ENCODE peak calls at places on chromosomes 5 and 9, in five cellular contexts. F, Z, B, M and K are unnamed samples.

GRCh38 chr9:36597412-36598178 is 24.9 kb downstream of the MELK start:
- DNase-seq in Z (peak), B (no peak), F (no peak), M (peak), K (no peak)

GRCh38 chr5:132825824-132826391 is 4.5 kb downstream of the SHROOM1 start:
- DNase-seq in B (no peak), M (no peak), Z (no peak), F (no peak), K (no peak)

GRCh38 chr9:4138180-4138579 is 161.7 kb downstream of the GLIS3 start:
- DNase-seq in M (no peak), B (no peak), Z (no peak), F (no peak), K (no peak)

GRCh38 chr9:77435688-77436087 is 212.4 kb downstream of the GNA14 start:
- DNase-seq in F (no peak), Z (peak), M (peak), B (no peak), K (no peak)

GRCh38 chr5:132679717-132680380 is 6.1 kb downstream of the IL4 start:
- DNase-seq in F (no peak), B (no peak), M (no peak), Z (peak), K (no peak)

GRCh38 chr5:17169507-17169906 is 47.9 kb upstream of the BASP1 start:
- DNase-seq in B (no peak), M (peak), Z (peak), F (no peak), K (no peak)

GRCh38 chr5:33936004-33936380 is 194 bp upstream of the RXFP3 start:
- DNase-seq in Z (peak), M (peak), B (no peak), F (peak), K (peak)

GRCh38 chr9:83355024-83355444 is 183.2 kb downstream of the FRMD3 start:
- DNase-seq in F (no peak), B (no peak), Z (peak), M (peak), K (no peak)

GRCh38 chr5:82641362-82641988 is 363.3 kb upstream of the RPS23 start:
- DNase-seq in F (no peak), Z (peak), B (peak), M (peak), K (peak)

GRCh38 chr5:61586096-61587084 is 254.3 kb downstream of the ZSWIM6 start:
- DNase-seq in B (no peak), Z (no peak), M (no peak), F (no peak), K (no peak)

GRCh38 chr9:80175286-80175906 is 603.6 kb downstream of the TLE4 start:
- DNase-seq in F (no peak), Z (peak), M (peak), B (no peak), K (peak)

GRCh38 chr5:44638286-44638869 is 170.4 kb upstream of the MRPS30 start:
- DNase-seq in B (no peak), F (no peak), Z (no peak), M (no peak), K (no peak)

GRCh38 chr5:177086918-177087706 is 397 bp downstream of the FGFR4 start:
- DNase-seq in M (peak), F (no peak), Z (no peak), B (peak), K (peak)

GRCh38 chr5:10536931-10537579 is 26.8 kb upstream of the ANKRD33B start:
- DNase-seq in F (no peak), M (no peak), B (no peak), Z (no peak), K (no peak)

GRCh38 chr5:114634517-114634916 is 272.6 kb downstream of the KCNN2 start:
- DNase-seq in Z (no peak), M (no peak), F (no peak), B (no peak), K (no peak)

GRCh38 chr9:106860731-106861584 is 2.0 kb upstream of the ZNF462 start:
- DNase-seq in B (peak), F (no peak), Z (peak), M (peak), K (peak)

GRCh38 chr9:96453625-96454024 is 3.7 kb downstream of the HABP4 start:
- DNase-seq in F (no peak), M (peak), Z (peak), B (no peak), K (no peak)

GRCh38 chr9:82105729-82106128 is 117.2 kb downstream of the SPATA31D1 start:
- DNase-seq in F (no peak), B (no peak), M (no peak), Z (no peak), K (no peak)

GRCh38 chr9:82104252-82104651 is 115.7 kb downstream of the SPATA31D1 start:
- DNase-seq in M (no peak), Z (no peak), B (no peak), F (no peak), K (no peak)

GRCh38 chr9:82106536-82106935 is 118.0 kb downstream of the SPATA31D1 start:
- DNase-seq in B (no peak), Z (no peak), F (no peak), M (no peak), K (no peak)

GRCh38 chr9:82101475-82101874 is 112.9 kb downstream of the SPATA31D1 start:
- DNase-seq in B (no peak), M (no peak), Z (peak), F (no peak), K (no peak)
- TF ChIP-seq CTCF in B (no peak), M (no peak), Z (peak), F (no peak), K (no peak)

GRCh38 chr9:20685769-20686168 is 1.7 kb downstream of the FOCAD start:
- DNase-seq in M (no peak), F (no peak), B (no peak), Z (no peak), K (no peak)

GRCh38 chr9:20684865-20685696 is 1.0 kb downstream of the FOCAD start:
- DNase-seq in B (no peak), Z (peak), F (no peak), M (peak), K (no peak)

GRCh38 chr9:20681467-20681866 is 2.6 kb upstream of the FOCAD start:
- DNase-seq in M (no peak), F (no peak), B (no peak), Z (no peak), K (no peak)

GRCh38 chr9:20683351-20684034 is 566 bp upstream of the FOCAD start:
- DNase-seq in F (no peak), M (peak), Z (peak), B (peak), K (no peak)

GRCh38 chr9:20684035-20684864 is at the start of gene FOCAD:
- DNase-seq in M (peak), B (peak), F (peak), Z (peak), K (peak)
- TF ChIP-seq CTCF in M (no peak), B (no peak), F (no peak), Z (no peak), K (no peak)

GRCh38 chr9:125977223-125977622 is 230.1 kb downstream of the PBX3 start:
- DNase-seq in Z (peak), M (no peak), B (no peak), F (no peak), K (no peak)
- TF ChIP-seq CTCF in Z (no peak), M (no peak), B (no peak), F (no peak), K (no peak)

DNA sequence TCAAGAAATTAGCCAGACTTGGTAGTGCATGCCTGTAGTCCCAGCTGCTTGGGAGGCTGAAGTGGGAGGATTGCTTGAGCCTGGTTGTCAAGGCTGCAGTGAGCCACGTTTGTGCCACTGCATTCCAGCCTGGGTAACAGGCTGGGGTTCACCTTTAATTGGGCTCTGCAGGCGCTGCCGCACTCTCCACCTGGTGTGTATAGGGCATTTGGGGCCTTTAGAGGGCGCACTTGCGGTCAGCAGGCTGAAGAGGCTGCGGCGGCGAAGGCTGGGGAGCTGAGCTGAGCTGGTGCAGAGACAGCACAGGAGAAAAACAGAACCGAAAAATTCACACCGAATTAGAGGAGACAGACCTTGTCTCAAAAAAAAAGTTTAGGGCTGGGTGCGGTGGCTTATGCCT is 31.2 kb downstream of the CDK7 start:
- DNase-seq in B (no peak), Z (no peak), F (no peak), M (no peak), K (peak)
- TF ChIP-seq CTCF in B (no peak), Z (peak), F (no peak), M (no peak), K (no peak)

GRCh38 chr9:105401651-105402050 is 46.2 kb upstream of the FSD1L start:
- DNase-seq in M (peak), Z (peak), F (no peak), B (no peak), K (no peak)
- TF ChIP-seq CTCF in M (peak), Z (no peak), F (no peak), B (no peak), K (no peak)

GRCh38 chr5:167573274-167574127 is 717.9 kb upstream of the WWC1 start:
- DNase-seq in Z (peak), F (no peak), M (peak), B (no peak), K (peak)
- TF ChIP-seq CTCF in Z (no peak), F (no peak), M (peak), B (no peak), K (no peak)

GRCh38 chr9:93097496-93098205 is 1.6 kb downstream of the CARD19 start:
- DNase-seq in F (no peak), B (no peak), Z (no peak), M (no peak), K (no peak)

GRCh38 chr9:93096811-93097382 is 880 bp downstream of the CARD19 start:
- DNase-seq in F (no peak), M (no peak), B (no peak), Z (no peak), K (no peak)

GRCh38 chr9:93095205-93096130 is 549 bp upstream of the CARD19 start:
- DNase-seq in M (peak), B (peak), Z (peak), F (peak), K (peak)

GRCh38 chr9:93094294-93095204 is 1.5 kb upstream of the CARD19 start:
- DNase-seq in Z (no peak), M (no peak), F (no peak), B (no peak), K (no peak)

DNA sequence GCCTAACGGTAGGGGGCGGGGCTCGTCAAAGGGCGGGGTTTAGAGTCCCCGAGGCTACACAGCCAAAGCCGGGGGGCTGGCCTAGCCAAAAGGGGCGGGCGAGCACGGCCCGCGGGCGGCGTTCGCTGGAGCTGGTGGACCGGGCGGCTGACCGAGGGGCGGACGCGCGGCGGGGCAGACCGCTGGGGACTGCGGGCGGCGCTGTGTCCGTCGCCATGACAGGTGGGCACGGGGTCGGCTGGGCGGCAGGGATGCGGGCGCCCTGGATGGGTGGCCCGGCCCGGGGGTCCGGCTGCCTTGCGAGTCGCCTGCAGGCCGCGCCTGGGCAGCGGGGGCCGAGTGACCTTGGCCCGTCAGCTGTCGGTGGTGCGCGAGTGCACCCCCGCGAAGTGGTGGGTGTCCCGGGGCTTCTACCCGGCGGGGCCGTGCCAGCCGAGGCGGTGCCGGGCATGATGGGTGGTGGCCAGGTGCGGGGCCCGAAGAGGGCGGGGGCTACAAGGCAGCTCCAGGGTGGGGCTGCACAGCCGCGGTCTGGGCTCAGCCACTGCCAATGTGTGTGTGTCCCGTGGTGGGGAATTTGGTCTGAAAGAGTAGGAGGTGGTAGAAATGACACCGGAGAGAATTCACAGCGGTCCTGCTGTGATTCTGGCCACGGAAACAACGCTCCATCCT is at the start of gene CARD19:
- DNase-seq in F (no peak), Z (peak), M (peak), B (peak), K (peak)
- TF ChIP-seq CTCF in F (no peak), Z (no peak), M (no peak), B (no peak), K (no peak)

DNA sequence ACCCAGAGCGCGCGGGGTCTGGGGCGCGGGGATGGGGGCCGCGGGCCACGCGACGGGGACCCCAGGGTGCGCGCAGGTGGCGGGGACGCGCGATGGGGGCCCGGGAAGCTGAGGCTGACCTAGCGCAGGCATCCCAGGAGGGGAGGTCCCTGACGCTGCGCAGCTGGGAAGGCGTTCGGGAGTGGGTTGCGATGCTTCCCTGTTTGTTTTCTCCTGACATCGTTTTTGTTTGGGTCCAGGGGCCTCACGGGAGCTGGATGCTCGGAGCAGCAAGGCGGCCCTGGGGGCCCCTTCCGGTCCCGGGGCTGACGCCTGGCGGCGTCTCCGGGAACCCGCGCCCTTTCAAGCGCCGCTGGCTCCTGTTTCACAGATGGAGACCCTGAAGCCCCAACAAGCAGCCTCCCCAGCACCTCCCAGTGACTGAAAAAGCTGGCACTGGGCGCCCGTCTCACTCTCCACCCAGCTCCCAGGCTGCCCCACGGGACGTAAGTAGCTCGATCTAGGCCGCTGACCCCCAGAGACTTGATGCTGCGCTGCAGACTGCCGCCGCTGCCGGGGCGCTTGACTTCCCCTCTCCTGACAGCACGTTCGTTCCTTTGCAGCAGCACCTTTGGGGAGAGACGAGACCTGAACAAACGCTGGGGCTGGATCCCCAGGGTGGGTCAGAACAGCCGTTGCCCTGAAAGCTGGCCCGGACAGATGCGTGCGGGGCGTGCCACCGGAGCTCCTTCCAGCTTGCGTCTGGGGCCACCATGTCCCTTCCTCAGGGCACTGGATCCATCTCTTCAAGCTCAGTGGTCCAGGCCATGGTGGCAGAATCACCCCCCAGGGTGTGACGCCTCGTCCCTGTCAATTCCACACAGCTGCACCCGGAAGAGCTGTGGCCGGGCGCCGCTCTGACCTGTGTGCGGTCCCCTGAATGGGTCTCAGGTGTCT is 593 bp downstream of the BRD3OS start:
- DNase-seq in Z (peak), B (peak), F (no peak), M (peak), K (peak)
- TF ChIP-seq CTCF in Z (peak), B (no peak), F (no peak), M (peak), K (no peak)

GRCh38 chr9:90815183-90815943 is 13.7 kb downstream of the SYK start:
- DNase-seq in M (no peak), B (no peak), F (no peak), Z (no peak), K (no peak)

GRCh38 chr9:90816690-90817089 is 15.1 kb downstream of the SYK start:
- DNase-seq in B (no peak), M (no peak), Z (no peak), F (no peak), K (no peak)

GRCh38 chr9:90814355-90814754 is 12.7 kb downstream of the SYK start:
- DNase-seq in B (no peak), Z (no peak), M (no peak), F (no peak), K (no peak)

GRCh38 chr9:90813523-90813922 is 11.9 kb downstream of the SYK start:
- DNase-seq in B (no peak), Z (no peak), M (no peak), F (no peak), K (no peak)

GRCh38 chr9:90815944-90816357 is 14.3 kb downstream of the SYK start:
- DNase-seq in B (no peak), M (no peak), Z (no peak), F (no peak), K (no peak)
- TF ChIP-seq CTCF in B (no peak), M (no peak), Z (no peak), F (no peak), K (no peak)

GRCh38 chr9:26892251-26893029 is at the start of gene CAAP1:
- DNase-seq in F (peak), M (peak), Z (peak), B (peak), K (peak)
- TF ChIP-seq CTCF in F (peak), M (peak), Z (peak), B (no peak), K (peak)